ENCODE peak calls at places on chromosomes 11 and 22, in ten cellular contexts. D is body of pancreas; E is glutamatergic neuron; G is cardiac fibroblast; N is endodermal cell; U is choroid plexus epithelial cell; R is stomach; T is CD4-positive, alpha-beta T cell; O is spleen; F is progenitor cell of endocrine pancreas. I is an unnamed sample.

GRCh38 chr22:45946805-45947600 is 30.0 kb downstream of the WNT7B start:
- DNase-seq in D (peak), E (no peak), G (no peak), N (no peak), U (no peak), R (no peak), T (no peak), O (no peak), F (no peak), I (no peak)

GRCh38 chr11:50098186-50098725 is 65.6 kb downstream of the OR4C45 start:
- DNase-seq in D (no peak), E (no peak), G (peak), N (no peak), U (no peak), R (no peak), T (no peak), O (no peak), F (no peak), I (no peak)

GRCh38 chr11:70601861-70602575 is 203.7 kb downstream of the CTTN start:
- DNase-seq in D (no peak), E (no peak), G (no peak), N (no peak), U (no peak), R (no peak), T (no peak), O (no peak), F (no peak), I (no peak)

GRCh38 chr11:60950933-60951610 is 904 bp downstream of the SLC15A3 start:
- DNase-seq in D (no peak), E (no peak), G (no peak), N (peak), U (peak), R (peak), T (no peak), O (peak), F (no peak), I (no peak)

GRCh38 chr11:107496011-107496410 is 38.4 kb upstream of the CWF19L2 start:
- DNase-seq in D (no peak), E (no peak), G (peak), N (no peak), U (peak), R (no peak), T (no peak), O (no peak), F (no peak), I (no peak)

GRCh38 chr11:128406365-128406706 is 181.0 kb downstream of the ETS1 start:
- DNase-seq in D (no peak), E (no peak), G (no peak), N (peak), U (peak), R (no peak), T (no peak), O (no peak), F (no peak), I (no peak)

GRCh38 chr11:126450198-126450597 is 94.7 kb downstream of the ST3GAL4 start:
- DNase-seq in D (no peak), E (no peak), G (no peak), N (no peak), U (no peak), R (no peak), T (no peak), O (no peak), F (no peak), I (no peak)

GRCh38 chr22:39308614-39309363 is 10.6 kb downstream of the RPL3 start:
- DNase-seq in D (no peak), E (no peak), G (peak), N (peak), U (peak), R (peak), T (no peak), O (peak), F (no peak), I (peak)

GRCh38 chr22:40452730-40453487 is 82.5 kb downstream of the SGSM3 start:
- DNase-seq in D (no peak), E (no peak), G (peak), N (no peak), U (peak), R (no peak), T (no peak), O (no peak), F (no peak), I (no peak)

GRCh38 chr22:30047364-30047738 is 32.9 kb upstream of the HORMAD2 start:
- DNase-seq in D (no peak), E (no peak), G (peak), N (peak), U (peak), R (no peak), T (peak), O (no peak), F (no peak), I (no peak)

GRCh38 chr11:126440276-126440675 is 84.8 kb downstream of the ST3GAL4 start:
- DNase-seq in D (no peak), E (no peak), G (no peak), N (no peak), U (no peak), R (no peak), T (no peak), O (no peak), F (no peak), I (no peak)

GRCh38 chr11:127806486-127806885 is 780.9 kb downstream of the ETS1 start:
- DNase-seq in D (no peak), E (no peak), G (no peak), N (peak), U (no peak), R (no peak), T (no peak), O (no peak), F (no peak), I (no peak)

GRCh38 chr22:19755145-19755710 is 5.3 kb upstream of the TBX1 start:
- DNase-seq in D (no peak), E (no peak), G (no peak), N (peak), U (no peak), R (no peak), T (no peak), O (no peak), F (no peak), I (no peak)

GRCh38 chr11:15106201-15106965 is 8.3 kb upstream of the INSC start:
- DNase-seq in D (no peak), E (no peak), G (peak), N (no peak), U (peak), R (no peak), T (no peak), O (no peak), F (no peak), I (no peak)

GRCh38 chr11:36394056-36394455 is 98.0 kb downstream of the PRR5L start:
- DNase-seq in D (no peak), E (no peak), G (no peak), N (no peak), U (no peak), R (no peak), T (no peak), O (no peak), F (no peak), I (no peak)

GRCh38 chr11:446886-447285 is 3.2 kb upstream of the PTDSS2 start:
- DNase-seq in D (no peak), E (no peak), G (no peak), N (no peak), U (no peak), R (no peak), T (no peak), O (no peak), F (no peak), I (no peak)

GRCh38 chr11:126756416-126756815 is 244.2 kb downstream of the KIRREL3 start:
- DNase-seq in D (no peak), E (no peak), G (no peak), N (no peak), U (no peak), R (no peak), T (no peak), O (no peak), F (no peak), I (no peak)

GRCh38 chr11:92206441-92206840 is 18.2 kb upstream of the FAT3 start:
- DNase-seq in D (no peak), E (no peak), G (no peak), N (no peak), U (no peak), R (no peak), T (no peak), O (no peak), F (no peak), I (no peak)

GRCh38 chr11:75500742-75501141 is 25.0 kb downstream of the GDPD5 start:
- DNase-seq in D (no peak), E (no peak), G (no peak), N (no peak), U (no peak), R (no peak), T (no peak), O (no peak), F (no peak), I (no peak)

GRCh38 chr11:45087761-45088160 is 58.7 kb upstream of the PRDM11 start:
- DNase-seq in D (no peak), E (peak), G (no peak), N (no peak), U (no peak), R (no peak), T (no peak), O (no peak), F (no peak), I (no peak)

GRCh38 chr11:65576867-65577755 is 1.3 kb downstream of the EHBP1L1 start:
- DNase-seq in D (no peak), E (no peak), G (peak), N (no peak), U (no peak), R (peak), T (no peak), O (peak), F (no peak), I (no peak)

GRCh38 chr11:88683024-88683423 is 345.5 kb upstream of the CTSC start:
- DNase-seq in D (no peak), E (peak), G (no peak), N (peak), U (no peak), R (no peak), T (no peak), O (no peak), F (no peak), I (no peak)

GRCh38 chr22:40002935-40003715 is 8.4 kb downstream of the FAM83F start:
- DNase-seq in D (no peak), E (no peak), G (no peak), N (no peak), U (no peak), R (no peak), T (no peak), O (no peak), F (no peak), I (no peak)

GRCh38 chr11:34890812-34891211 is 25.4 kb downstream of the APIP start:
- DNase-seq in D (no peak), E (no peak), G (peak), N (no peak), U (peak), R (no peak), T (no peak), O (no peak), F (no peak), I (no peak)

GRCh38 chr11:34886609-34887008 is 29.6 kb downstream of the APIP start:
- DNase-seq in D (no peak), E (no peak), G (no peak), N (no peak), U (no peak), R (no peak), T (no peak), O (no peak), F (no peak), I (no peak)

GRCh38 chr11:34887260-34887659 is 28.9 kb downstream of the APIP start:
- DNase-seq in D (no peak), E (no peak), G (no peak), N (no peak), U (no peak), R (no peak), T (no peak), O (no peak), F (no peak), I (no peak)

GRCh38 chr11:34891611-34892010 is 24.6 kb downstream of the APIP start:
- DNase-seq in D (no peak), E (no peak), G (no peak), N (no peak), U (no peak), R (no peak), T (no peak), O (no peak), F (no peak), I (no peak)

GRCh38 chr11:34890089-34890488 is 26.1 kb downstream of the APIP start:
- DNase-seq in D (no peak), E (no peak), G (peak), N (no peak), U (no peak), R (no peak), T (no peak), O (no peak), F (no peak), I (no peak)
- TF ChIP-seq CTCF in D (no peak), E (peak), G (peak), N (peak), U (peak), R (peak), T (no peak), O (no peak), F (peak), I (no peak)

GRCh38 chr11:93251922-93252321 is 54.1 kb upstream of the SLC36A4 start:
- DNase-seq in D (no peak), E (no peak), G (no peak), N (no peak), U (no peak), R (no peak), T (no peak), O (no peak), F (no peak), I (no peak)

GRCh38 chr11:93244018-93244417 is 46.2 kb upstream of the SLC36A4 start:
- DNase-seq in D (no peak), E (no peak), G (no peak), N (no peak), U (no peak), R (no peak), T (no peak), O (no peak), F (no peak), I (no peak)

GRCh38 chr11:93249437-93250210 is 51.8 kb upstream of the SLC36A4 start:
- DNase-seq in D (no peak), E (no peak), G (no peak), N (no peak), U (no peak), R (no peak), T (no peak), O (no peak), F (no peak), I (no peak)

GRCh38 chr11:93253111-93253510 is 55.3 kb upstream of the SLC36A4 start:
- DNase-seq in D (no peak), E (no peak), G (no peak), N (no peak), U (no peak), R (no peak), T (no peak), O (no peak), F (no peak), I (no peak)

GRCh38 chr11:93248602-93249001 is 50.8 kb upstream of the SLC36A4 start:
- DNase-seq in D (no peak), E (no peak), G (peak), N (no peak), U (peak), R (no peak), T (no peak), O (no peak), F (no peak), I (no peak)
- TF ChIP-seq CTCF in D (no peak), E (no peak), G (peak), N (peak), U (peak), R (no peak), T (no peak), O (no peak), F (peak), I (no peak)

DNA sequence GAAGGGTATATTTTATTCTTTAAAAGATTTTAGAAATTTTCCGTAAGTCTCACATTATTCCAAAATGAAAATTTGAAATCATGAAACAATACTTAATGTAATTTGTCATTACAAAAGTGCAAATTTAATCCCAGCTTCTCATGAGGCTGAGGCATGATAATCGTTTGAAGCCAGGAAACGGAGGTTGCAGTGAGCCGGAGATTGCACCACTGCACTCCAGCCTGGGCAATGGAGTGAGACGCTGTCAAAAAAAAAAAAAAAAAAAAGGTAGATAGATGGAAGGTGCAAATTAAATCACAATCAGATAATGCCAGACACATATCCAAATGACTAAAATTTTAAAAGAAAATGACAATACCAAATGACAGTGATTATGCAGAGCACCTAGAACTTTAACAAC is 644.2 kb downstream of the FAM181B start:
- DNase-seq in D (no peak), E (no peak), G (no peak), N (no peak), U (no peak), R (no peak), T (no peak), O (no peak), F (no peak), I (no peak)
- TF ChIP-seq CTCF in D (no peak), E (no peak), G (no peak), N (no peak), U (no peak), R (no peak), T (no peak), O (no peak), F (no peak), I (no peak)

GRCh38 chr11:13183826-13184196 is 93.8 kb upstream of the BMAL1 start:
- DNase-seq in D (no peak), E (no peak), G (no peak), N (no peak), U (no peak), R (no peak), T (no peak), O (no peak), F (no peak), I (no peak)
- TF ChIP-seq CTCF in D (no peak), E (no peak), G (no peak), N (no peak), U (no peak), R (no peak), T (no peak), O (no peak), F (no peak), I (no peak)

GRCh38 chr11:47248304-47248663 is 330 bp downstream of the ACP2 start:
- DNase-seq in D (no peak), E (no peak), G (peak), N (no peak), U (peak), R (no peak), T (no peak), O (no peak), F (no peak), I (no peak)

GRCh38 chr11:47251751-47252150 is 3.1 kb upstream of the ACP2 start:
- DNase-seq in D (no peak), E (no peak), G (no peak), N (no peak), U (no peak), R (no peak), T (no peak), O (no peak), F (no peak), I (no peak)

GRCh38 chr11:47247502-47247901 is 1.1 kb downstream of the ACP2 start:
- DNase-seq in D (no peak), E (no peak), G (no peak), N (no peak), U (no peak), R (no peak), T (no peak), O (no peak), F (no peak), I (no peak)

GRCh38 chr11:47249378-47249715 is 733 bp upstream of the ACP2 start:
- DNase-seq in D (no peak), E (no peak), G (no peak), N (no peak), U (no peak), R (no peak), T (no peak), O (no peak), F (no peak), I (no peak)

DNA sequence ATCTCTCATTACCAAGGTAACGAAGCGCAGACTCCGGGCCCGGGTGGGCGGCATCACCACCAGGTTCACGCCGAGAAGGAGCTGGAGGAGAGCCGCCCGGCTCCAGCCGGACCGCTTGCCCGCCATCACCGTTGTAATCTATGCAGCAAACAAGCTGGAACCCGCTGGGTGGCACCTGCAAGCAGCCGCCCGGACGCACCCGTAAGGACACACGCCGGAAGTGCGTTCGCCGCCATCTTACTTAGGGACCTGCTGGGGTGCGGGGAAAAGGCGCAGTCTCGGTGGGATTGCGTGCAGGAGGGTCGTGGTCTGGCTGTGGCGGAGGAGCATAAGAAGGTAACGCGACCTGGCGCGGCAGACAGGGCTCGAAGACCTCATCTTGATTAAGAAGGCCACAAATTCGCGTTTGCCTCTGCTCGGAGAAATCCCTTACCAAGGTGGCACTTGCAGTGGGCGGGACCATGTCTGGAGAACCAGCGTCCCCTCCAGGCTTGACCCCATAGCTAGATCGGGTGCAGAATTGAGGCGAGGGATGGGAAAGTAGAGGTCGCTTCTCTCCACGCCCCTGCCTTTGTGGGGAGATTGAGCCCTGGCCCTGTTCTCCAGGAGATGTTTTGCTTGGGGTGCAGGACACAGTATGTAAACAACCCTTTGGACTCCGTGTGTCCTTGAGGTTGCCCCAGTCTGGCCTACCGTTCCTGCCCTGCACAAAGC is at the start of gene ACP2:
- DNase-seq in D (peak), E (peak), G (peak), N (peak), U (peak), R (peak), T (peak), O (peak), F (peak), I (peak)
- TF ChIP-seq CTCF in D (no peak), E (no peak), G (peak), N (peak), U (no peak), R (peak), T (no peak), O (peak), F (peak), I (no peak)

DNA sequence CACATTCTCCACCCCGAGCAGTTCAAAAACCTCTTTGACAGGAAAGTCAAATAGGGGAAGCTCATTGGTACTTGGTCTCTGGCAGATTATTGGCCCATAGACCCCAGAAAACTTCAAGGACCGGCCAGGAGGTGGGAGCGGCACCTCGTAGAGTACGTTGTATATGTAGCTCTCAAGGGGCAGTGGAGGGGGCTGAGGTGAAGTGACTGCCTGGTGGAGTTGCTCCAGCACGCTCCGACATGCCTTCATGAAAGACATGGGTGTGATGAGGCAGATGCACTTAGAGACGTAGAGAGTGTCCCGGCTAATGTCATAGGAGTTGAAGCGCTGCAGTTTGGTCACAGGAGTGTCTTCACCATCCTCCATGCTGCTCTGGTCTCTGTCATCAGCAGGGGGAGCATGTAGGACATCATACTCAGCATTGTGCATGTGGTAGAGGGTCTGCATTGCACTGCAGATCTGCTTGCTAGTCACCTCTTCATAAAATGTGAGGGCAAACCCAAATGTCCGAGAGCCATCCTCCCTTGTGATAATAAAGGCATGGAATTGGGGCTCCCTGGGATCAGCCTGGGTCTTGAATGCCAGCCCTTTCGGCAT is 61.3 kb downstream of the DENND5A start:
- DNase-seq in D (no peak), E (no peak), G (no peak), N (peak), U (no peak), R (no peak), T (peak), O (no peak), F (no peak), I (no peak)
- TF ChIP-seq CTCF in D (no peak), E (no peak), G (no peak), N (peak), U (peak), R (no peak), T (peak), O (no peak), F (no peak), I (no peak)

I was measured in omental fat pad.